ENCODE peak calls at places on chromosomes 4 and X, in nine cellular contexts. C, U, S, N, G, H, T, Y and V are unnamed samples.

GRCh38 chr4:41339812-41340809 is 83.4 kb downstream of the UCHL1 start:
- DNase-seq in C (peak; percentile 91), U (no peak), S (no peak), N (peak; percentile 87), G (no peak), H (no peak), T (no peak), Y (peak; percentile 73), V (peak; percentile 57)

GRCh38 chrX:20309796-20310195 is 43.1 kb upstream of the RPS6KA3 start:
- DNase-seq in C (peak; percentile 37), U (no peak), S (no peak), N (no peak), G (no peak), H (no peak), T (no peak), Y (no peak), V (no peak)

GRCh38 chr4:107599841-107600240 is 120.2 kb downstream of the PAPSS1 start:
- DNase-seq in C (peak; percentile 34), U (no peak), S (no peak), N (no peak), G (no peak), H (no peak), T (no peak), Y (no peak), V (no peak)

GRCh38 chr4:79823148-79823763 is 249.8 kb downstream of the ANTXR2 start:
- DNase-seq in C (peak; percentile 46), U (no peak), S (no peak), N (no peak), G (no peak), H (no peak), T (no peak), Y (no peak), V (no peak)

GRCh38 chrX:149495573-149496071 is 9.5 kb downstream of the IDS start:
- DNase-seq in C (peak; percentile 62), U (no peak), S (no peak), N (no peak), G (no peak), H (no peak), T (no peak), Y (peak; percentile 70), V (peak; percentile 4)

GRCh38 chr4:45147866-45148265 is 421.5 kb upstream of the GNPDA2 start:
- DNase-seq in C (no peak), U (no peak), S (no peak), N (no peak), G (no peak), H (no peak), T (no peak), Y (no peak), V (no peak)

GRCh38 chrX:133399411-133399810 is 15.9 kb downstream of the GPC4 start:
- DNase-seq in C (no peak), U (no peak), S (no peak), N (peak; percentile 32), G (no peak), H (no peak), T (no peak), Y (no peak), V (no peak)

GRCh38 chr4:84232311-84233095 is 266.6 kb downstream of the NKX6-1 start:
- DNase-seq in C (no peak), U (no peak), S (no peak), N (no peak), G (no peak), H (no peak), T (no peak), Y (no peak), V (no peak)

GRCh38 chr4:8162625-8163024 is 4.0 kb upstream of the ABLIM2 start:
- DNase-seq in C (no peak), U (peak; percentile 14), S (no peak), N (no peak), G (peak; percentile 91), H (no peak), T (no peak), Y (no peak), V (no peak)

GRCh38 chrX:1883772-1884171 is 268.9 kb downstream of the ASMT start:
- DNase-seq in C (no peak), U (no peak), S (no peak), N (no peak), G (no peak), H (no peak), T (no peak), Y (peak; percentile 50), V (no peak)

GRCh38 chr4:83657336-83657735 is 121.4 kb downstream of the GPAT3 start:
- DNase-seq in C (no peak), U (no peak), S (no peak), N (no peak), G (no peak), H (no peak), T (no peak), Y (no peak), V (no peak)

GRCh38 chr4:3045500-3045850 is 28.9 kb downstream of the HTT-AS start:
- DNase-seq in C (no peak), U (peak; percentile 78), S (no peak), N (no peak), G (no peak), H (peak; percentile 76), T (peak; percentile 88), Y (peak; percentile 48), V (no peak)

GRCh38 chr4:98501383-98501782 is 157.0 kb downstream of the TSPAN5 start:
- DNase-seq in C (no peak), U (no peak), S (no peak), N (no peak), G (no peak), H (no peak), T (no peak), Y (no peak), V (no peak)

GRCh38 chr4:13168326-13168725 is 315.8 kb downstream of the RAB28 start:
- DNase-seq in C (no peak), U (no peak), S (no peak), N (no peak), G (no peak), H (no peak), T (no peak), Y (no peak), V (no peak)

GRCh38 chrX:10415704-10416001 is 204.7 kb downstream of the MID1 start:
- DNase-seq in C (peak; percentile 60), U (no peak), S (no peak), N (no peak), G (no peak), H (no peak), T (no peak), Y (no peak), V (no peak)

GRCh38 chr4:141435446-141436225 is 200.7 kb upstream of the IL15 start:
- DNase-seq in C (peak; percentile 60), U (no peak), S (no peak), N (no peak), G (no peak), H (no peak), T (no peak), Y (no peak), V (no peak)

GRCh38 chr4:123547167-123547817 is 150.7 kb downstream of the SPRY1 start:
- DNase-seq in C (no peak), U (no peak), S (peak; percentile 82), N (peak; percentile 94), G (no peak), H (no peak), T (peak; percentile 89), Y (no peak), V (no peak)
- H3K4me3 ChIP-seq in C (no peak overlapping the region), U (no peak overlapping the region), S (no peak overlapping the region), N (peak overlapping the region; percentile 14), G (no peak overlapping the region), H (no peak overlapping the region), T (peak overlapping the region; percentile 28), Y (no peak overlapping the region), V (no peak overlapping the region)

GRCh38 chr4:119039779-119040178 is 95.9 kb upstream of the MYOZ2 start:
- DNase-seq in C (no peak), U (peak; percentile 62), S (no peak), N (peak; percentile 79), G (peak; percentile 13), H (no peak), T (no peak), Y (peak; percentile 29), V (no peak)

GRCh38 chr4:119040711-119041185 is 94.9 kb upstream of the MYOZ2 start:
- DNase-seq in C (peak; percentile 93), U (peak; percentile 84), S (no peak), N (peak; percentile 62), G (no peak), H (no peak), T (no peak), Y (no peak), V (no peak)

GRCh38 chr4:119041951-119042560 is 93.6 kb upstream of the MYOZ2 start:
- DNase-seq in C (peak; percentile 92), U (no peak), S (no peak), N (peak; percentile 89), G (peak; percentile 81), H (no peak), T (no peak), Y (peak; percentile 81), V (peak; percentile 81)

GRCh38 chr4:119039160-119039559 is 96.5 kb upstream of the MYOZ2 start:
- DNase-seq in C (no peak), U (no peak), S (no peak), N (no peak), G (no peak), H (no peak), T (no peak), Y (no peak), V (no peak)

DNA sequence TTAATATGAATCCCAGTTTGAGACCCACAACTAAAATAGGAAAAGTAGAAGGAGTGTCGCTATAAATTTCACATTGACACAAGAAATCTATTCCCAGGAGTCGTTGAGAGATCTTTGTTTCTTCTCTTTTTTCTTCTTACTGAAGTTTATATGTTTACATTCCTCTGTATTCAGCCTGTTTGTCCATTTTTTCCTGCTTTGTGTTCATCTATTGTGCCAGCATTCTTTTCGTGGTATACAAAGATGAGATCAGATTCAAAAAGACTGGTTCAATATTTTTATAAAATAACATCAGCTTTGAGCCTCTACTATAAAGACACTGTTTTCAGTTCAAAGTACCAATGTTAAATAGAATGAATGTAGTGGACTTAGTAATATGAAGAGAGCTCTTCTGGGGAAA is 95.4 kb upstream of the MYOZ2 start:
- DNase-seq in C (peak; percentile 67), U (no peak), S (no peak), N (no peak), G (no peak), H (no peak), T (no peak), Y (no peak), V (no peak)
- H3K4me1 ChIP-seq in C (peaks cover 73% of the 10 kb centered on the region), U (peaks cover 59% of the 10 kb centered on the region), S (no peaks in the 10 kb centered on the region), N (peaks cover 54% of the 10 kb centered on the region), G (peaks cover 22% of the 10 kb centered on the region), H (peaks cover 6% of the 10 kb centered on the region), T (peaks cover 30% of the 10 kb centered on the region), Y (peaks cover 68% of the 10 kb centered on the region), V (no peaks in the 10 kb centered on the region)

DNA sequence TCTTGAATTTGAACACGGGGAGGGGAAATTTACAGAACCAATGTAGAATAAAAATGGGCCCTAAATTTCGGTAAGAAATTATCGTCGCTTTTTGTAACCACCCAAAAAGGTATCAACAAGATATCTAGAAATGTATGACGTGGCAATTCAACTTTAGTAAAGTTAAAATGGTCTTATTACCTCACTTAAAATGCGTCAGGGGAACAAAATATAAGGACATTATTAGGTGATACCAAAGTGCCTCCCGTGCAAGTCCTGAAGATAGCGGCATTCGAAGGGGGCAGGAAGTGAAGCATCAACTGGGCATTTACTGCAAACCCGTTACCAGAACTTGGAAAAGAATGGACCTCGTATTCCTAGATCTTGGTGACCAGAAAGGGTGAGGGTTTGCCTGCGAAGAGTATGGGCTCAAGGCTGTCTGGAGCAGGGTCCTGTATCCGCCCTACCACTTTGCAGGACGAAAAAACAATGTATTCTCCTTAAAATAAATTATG is 980 bp downstream of the AP1S2 start:
- DNase-seq in C (peak; percentile 40), U (no peak), S (no peak), N (no peak), G (peak; percentile 10), H (no peak), T (no peak), Y (no peak), V (no peak)
- H3K4me3 ChIP-seq in C (peak overlapping the region; percentile 98), U (peak overlapping the region; percentile 81), S (peak overlapping the region; percentile 65), N (peak overlapping the region; percentile 83), G (peak overlapping the region; percentile 85), H (peak overlapping the region; percentile 63), T (peak overlapping the region; percentile 65), Y (peak overlapping the region; percentile 82), V (peak overlapping the region; percentile 79)

GRCh38 chr4:81470456-81471327 is 1.0 kb downstream of the RASGEF1B start:
- DNase-seq in C (peak; percentile 12), U (peak; percentile 67), S (peak; percentile 66), N (peak; percentile 50), G (peak; percentile 48), H (peak; percentile 71), T (peak; percentile 80), Y (no peak), V (peak; percentile 23)
- H3K4me1 ChIP-seq in C (peaks cover 24% of the 10 kb centered on the region), U (no peaks in the 10 kb centered on the region), S (no peaks in the 10 kb centered on the region), N (peaks cover 25% of the 10 kb centered on the region), G (peaks cover 36% of the 10 kb centered on the region), H (peaks cover 50% of the 10 kb centered on the region), T (peaks cover 61% of the 10 kb centered on the region), Y (peaks cover 5% of the 10 kb centered on the region), V (peaks cover 20% of the 10 kb centered on the region)